ENCODE peak calls at places on chromosomes 11 and 22, in ten cellular contexts. F, N, T, O, Y, X, V, U, J and W are unnamed samples.

GRCh38 chr22:49703391-49703926 is 124.2 kb downstream of the BRD1 start:
- DNase-seq in F (no peak), N (no peak), T (no peak), O (no peak), Y (no peak), X (no peak), V (no peak), U (no peak), J (no peak), W (no peak)

GRCh38 chr11:59172345-59173079 is 580 bp downstream of the DTX4 start:
- DNase-seq in F (no peak), N (peak), T (peak), O (no peak), Y (peak), X (peak), V (no peak), U (peak), J (peak), W (peak)

GRCh38 chr11:128323381-128323780 is 264.0 kb downstream of the ETS1 start:
- DNase-seq in F (no peak), N (no peak), T (peak), O (no peak), Y (peak), X (no peak), V (peak), U (no peak), J (peak), W (no peak)

GRCh38 chr22:39634530-39635399 is 64.2 kb downstream of the CACNA1I start:
- DNase-seq in F (peak), N (peak), T (no peak), O (no peak), Y (peak), X (no peak), V (peak), U (peak), J (no peak), W (no peak)

GRCh38 chr11:14310696-14311095 is 48.3 kb downstream of the RRAS2 start:
- DNase-seq in F (no peak), N (no peak), T (no peak), O (no peak), Y (peak), X (no peak), V (peak), U (no peak), J (no peak), W (no peak)

GRCh38 chr11:14119357-14119756 is 156.8 kb downstream of the SPON1 start:
- DNase-seq in F (no peak), N (no peak), T (no peak), O (no peak), Y (peak), X (no peak), V (no peak), U (no peak), J (no peak), W (no peak)

GRCh38 chr11:66966351-66966750 is 8.2 kb upstream of the PC start:
- DNase-seq in F (no peak), N (no peak), T (no peak), O (no peak), Y (no peak), X (no peak), V (no peak), U (no peak), J (no peak), W (no peak)

GRCh38 chr11:76762867-76763572 is 20.1 kb upstream of the TSKU start:
- DNase-seq in F (no peak), N (no peak), T (no peak), O (no peak), Y (no peak), X (no peak), V (no peak), U (no peak), J (no peak), W (no peak)